ENCODE peak calls at places on chromosomes 6 and 20, in six cellular contexts. Y is endothelial cell of umbilical vein; Q is CD8-positive, alpha-beta T cell; L is ascending aorta; R is gastrocnemius medialis; V is effector memory CD4-positive, alpha-beta T cell. N is an unnamed sample.

GRCh38 chr6:93222071-93222851 is 197.1 kb downstream of the EPHA7 start:
- DNase-seq in Y (no peak), Q (no peak), L (no peak), R (no peak), V (no peak), N (no peak)

GRCh38 chr6:157774153-157775135 is 48.6 kb upstream of the SNX9 start:
- DNase-seq in Y (no peak), Q (no peak), L (no peak), R (no peak), V (no peak), N (no peak)

GRCh38 chr6:53862517-53863457 is 68.0 kb downstream of the LRRC1 start:
- DNase-seq in Y (peak), Q (no peak), L (peak), R (no peak), V (no peak), N (no peak)

GRCh38 chr20:49938173-49939163 is 2.3 kb downstream of the RNF114 start:
- DNase-seq in Y (peak), Q (no peak), L (peak), R (no peak), V (no peak), N (peak)

GRCh38 chr6:33445020-33445676 is 9.2 kb upstream of the ZBTB9 start:
- DNase-seq in Y (no peak), Q (no peak), L (no peak), R (no peak), V (no peak), N (no peak)

GRCh38 chr6:18457065-18457817 is 70.1 kb downstream of the RNF144B start:
- DNase-seq in Y (no peak), Q (no peak), L (no peak), R (no peak), V (no peak), N (no peak)

GRCh38 chr6:159892053-159892452 is 1.3 kb downstream of the MAS1 start:
- DNase-seq in Y (no peak), Q (no peak), L (no peak), R (no peak), V (no peak), N (peak)

GRCh38 chr6:168370310-168370991 is 50.9 kb upstream of the DACT2 start:
- DNase-seq in Y (no peak), Q (peak), L (peak), R (no peak), V (peak), N (peak)

GRCh38 chr20:18224968-18225568 is 63.3 kb upstream of the ZNF133 start:
- DNase-seq in Y (peak), Q (no peak), L (no peak), R (peak), V (no peak), N (no peak)

GRCh38 chr6:44512868-44513641 is 125.5 kb downstream of the CDC5L start:
- DNase-seq in Y (peak), Q (no peak), L (no peak), R (no peak), V (no peak), N (peak)

GRCh38 chr6:42010185-42010872 is 40.0 kb upstream of the TAF8 start:
- DNase-seq in Y (peak), Q (no peak), L (no peak), R (no peak), V (no peak), N (peak)

GRCh38 chr6:54053893-54054391 is 57.3 kb upstream of the MLIP start:
- DNase-seq in Y (peak), Q (no peak), L (peak), R (peak), V (no peak), N (no peak)

GRCh38 chr20:728022-728944 is 40.0 kb downstream of the SLC52A3 start:
- DNase-seq in Y (peak), Q (peak), L (no peak), R (peak), V (no peak), N (peak)

GRCh38 chr20:12203981-12204380 is 286.3 kb downstream of the BTBD3 start:
- DNase-seq in Y (no peak), Q (no peak), L (no peak), R (no peak), V (no peak), N (no peak)

GRCh38 chr20:37194616-37195015 is 15.3 kb upstream of the MROH8 start:
- DNase-seq in Y (peak), Q (no peak), L (no peak), R (no peak), V (no peak), N (no peak)

GRCh38 chr6:151948007-151948745 is 140.7 kb downstream of the ESR1 start:
- DNase-seq in Y (no peak), Q (no peak), L (no peak), R (no peak), V (no peak), N (no peak)

GRCh38 chr6:129607581-129608186 is 102.3 kb downstream of the ARHGAP18 start:
- DNase-seq in Y (no peak), Q (no peak), L (no peak), R (no peak), V (no peak), N (no peak)

GRCh38 chr20:47610247-47610944 is 108.7 kb downstream of the NCOA3 start:
- DNase-seq in Y (peak), Q (peak), L (peak), R (peak), V (peak), N (no peak)

GRCh38 chr6:85672050-85672449 is 29.4 kb upstream of the SYNCRIP start:
- DNase-seq in Y (no peak), Q (no peak), L (no peak), R (no peak), V (no peak), N (no peak)

GRCh38 chr6:82624251-82624650 is 260.6 kb downstream of the TPBG start:
- DNase-seq in Y (no peak), Q (no peak), L (no peak), R (no peak), V (no peak), N (no peak)

GRCh38 chr6:106334646-106335448 is 9.3 kb upstream of the ATG5 start:
- DNase-seq in Y (peak), Q (peak), L (no peak), R (no peak), V (peak), N (peak)

GRCh38 chr20:21505161-21505809 is 8.6 kb downstream of the NKX2-2 start:
- DNase-seq in Y (peak), Q (peak), L (no peak), R (peak), V (peak), N (peak)

GRCh38 chr20:10306440-10307358 is 88.1 kb downstream of the SNAP25 start:
- DNase-seq in Y (peak), Q (no peak), L (no peak), R (no peak), V (no peak), N (no peak)

DNA sequence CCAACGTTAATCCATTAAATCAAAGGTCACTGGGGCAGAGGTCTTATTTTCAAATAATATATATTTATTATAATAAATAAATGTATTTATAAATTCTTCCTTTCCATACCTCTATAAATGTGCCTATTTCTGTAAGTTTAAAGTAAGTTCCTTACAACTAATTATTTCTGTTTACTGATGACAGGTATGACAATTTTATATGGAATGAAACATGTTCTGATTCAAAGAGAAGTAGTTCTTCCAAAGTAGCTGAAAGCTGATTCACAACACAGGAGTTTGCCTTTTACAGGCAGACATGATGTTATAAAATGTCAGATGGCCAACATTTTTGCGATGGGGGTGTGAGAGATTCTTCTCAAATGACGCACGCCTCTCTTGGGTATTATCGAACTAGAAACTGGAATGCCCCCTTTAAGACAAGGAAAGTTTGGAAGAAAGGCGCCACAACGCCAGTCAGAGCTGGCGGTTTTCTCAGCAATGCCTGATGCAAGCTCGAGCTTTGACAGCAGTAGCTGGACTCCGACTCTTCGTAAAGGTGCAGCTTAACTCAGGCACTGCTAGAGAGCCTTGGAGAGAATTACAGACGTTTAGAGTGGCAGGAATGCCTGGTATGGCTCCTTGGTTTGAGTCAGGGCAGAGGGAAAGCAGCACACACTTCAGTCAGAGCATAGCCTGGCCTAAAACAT is 92.1 kb downstream of the FOXC1 start:
- DNase-seq in Y (no peak), Q (no peak), L (peak), R (no peak), V (no peak), N (no peak)
- H3K4me3 ChIP-seq in Y (no peak), Q (no peak), L (no peak), R (no peak), V (no peak), N (no peak)

GRCh38 chr20:41094656-41095055 is 42.7 kb upstream of the PLCG1 start:
- DNase-seq in Y (peak), Q (no peak), L (no peak), R (no peak), V (no peak), N (no peak)
- H3K27ac ChIP-seq in Y (no peak), Q (no peak), L (no peak), R (no peak), V (no peak), N (no peak)

GRCh38 chr6:123802697-123803455 is 789 bp upstream of the NKAIN2 start:
- DNase-seq in Y (peak), Q (peak), L (peak), R (peak), V (no peak), N (peak)
- H3K4me3 ChIP-seq in Y (peak), Q (no peak), L (peak), R (peak), V (peak), N (peak)

DNA sequence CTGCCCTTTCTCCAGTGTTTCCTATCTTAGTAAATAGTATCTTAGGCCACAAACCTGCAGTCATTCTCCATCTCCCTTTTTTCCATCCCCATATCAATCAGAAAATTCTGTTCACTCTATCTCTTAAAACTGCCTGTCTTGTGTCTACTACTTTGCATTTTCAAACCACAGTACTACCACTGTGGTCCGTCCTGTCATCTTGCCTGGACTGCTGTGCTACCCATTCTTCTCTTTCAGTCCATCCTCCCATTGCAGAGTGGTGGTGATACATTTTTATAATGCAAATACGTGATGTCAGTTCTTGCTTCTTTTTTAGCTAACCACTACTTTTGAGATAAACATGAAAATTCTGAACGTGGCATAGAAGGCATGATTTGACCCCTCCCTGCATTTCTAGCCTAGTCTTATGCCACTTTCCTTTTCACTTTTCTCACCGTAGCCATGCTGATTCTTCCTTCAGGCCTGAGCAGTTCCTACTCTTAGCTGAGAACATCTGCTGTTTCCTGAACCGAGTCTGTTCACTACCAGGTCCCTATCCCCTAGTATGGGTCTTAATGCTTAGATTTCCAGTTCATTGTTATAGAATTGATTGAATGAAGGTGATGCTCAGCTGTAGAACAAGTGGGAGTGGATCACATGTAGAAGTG is 13.8 kb downstream of the TBPL1 start:
- DNase-seq in Y (no peak), Q (no peak), L (no peak), R (no peak), V (no peak), N (no peak)
- H3K27ac ChIP-seq in Y (no peak), Q (no peak), L (no peak), R (no peak), V (no peak), N (no peak)

GRCh38 chr6:170287371-170287876 is 3.5 kb downstream of the DLL1 start:
- DNase-seq in Y (no peak), Q (no peak), L (peak), R (no peak), V (no peak), N (no peak)
- H3K4me3 ChIP-seq in Y (no peak), Q (no peak), L (no peak), R (no peak), V (no peak), N (no peak)

GRCh38 chr6:140079328-140079727 is 704.9 kb upstream of the CITED2 start:
- DNase-seq in Y (peak), Q (no peak), L (peak), R (no peak), V (no peak), N (no peak)
- H3K27ac ChIP-seq in Y (no peak), Q (no peak), L (peak), R (no peak), V (no peak), N (no peak)

GRCh38 chr20:59403261-59403961 is 103.0 kb downstream of the EDN3 start:
- DNase-seq in Y (peak), Q (peak), L (no peak), R (no peak), V (peak), N (peak)
- H3K4me3 ChIP-seq in Y (no peak), Q (peak), L (peak), R (no peak), V (peak), N (peak)

GRCh38 chr6:35534396-35535170 is 21.9 kb upstream of the TULP1 start:
- DNase-seq in Y (no peak), Q (no peak), L (no peak), R (no peak), V (no peak), N (peak)

DNA sequence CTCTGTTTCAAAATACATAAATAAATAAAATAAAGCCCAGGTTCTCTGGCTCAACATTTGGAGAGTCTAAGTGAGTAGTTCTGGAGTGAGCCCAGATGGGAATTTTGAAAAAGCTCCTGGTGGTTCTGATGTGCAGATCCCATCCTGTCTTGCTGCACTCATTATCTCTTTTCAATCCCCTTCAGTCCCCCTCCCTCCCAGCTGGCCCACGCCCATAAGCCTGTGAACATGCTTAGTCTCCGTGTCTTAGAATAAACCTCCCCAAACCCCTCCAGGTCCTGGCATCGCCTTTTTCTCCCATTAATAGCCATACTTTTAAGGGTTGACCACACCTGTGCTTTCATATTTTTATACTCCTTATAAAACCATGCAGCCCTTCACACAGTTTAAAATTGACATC is 19.4 kb upstream of the TULP1 start:
- DNase-seq in Y (no peak), Q (no peak), L (no peak), R (no peak), V (no peak), N (peak)
- H3K27ac ChIP-seq in Y (no peak), Q (no peak), L (no peak), R (no peak), V (no peak), N (peak)